ENCODE peak calls at places on chromosomes 7 and 10, in nine cellular contexts. One of them, this sample, is unnamed.

GRCh38 chr7:67019562-67020390 is 23.1 kb downstream of the TYW1 start:
- DNase-seq in stimulated activated CD4-positive, alpha-beta T cell treated with anti-CD3 and anti-CD28 coated beads, Interleukin-15, amount 100 ng/mL, for 1 hour: no peak
- DNase-seq in NCI-H2171: peak; percentile 41
- DNase-seq in H54: no peak
- DNase-seq in HCT116: no peak
- DNase-seq in dorsolateral prefrontal cortex: no peak
- DNase-seq in T-helper 2 cell: peak; percentile 87
- DNase-seq in GM23338: no peak
- DNase-seq in A549: no peak
- DNase-seq in this sample: no peak

GRCh38 chr10:117272195-117273076 is 31.5 kb downstream of the SLC18A2 start:
- DNase-seq in stimulated activated CD4-positive, alpha-beta T cell treated with anti-CD3 and anti-CD28 coated beads, Interleukin-15, amount 100 ng/mL, for 1 hour: no peak
- DNase-seq in NCI-H2171: no peak
- DNase-seq in H54: no peak
- DNase-seq in HCT116: no peak
- DNase-seq in dorsolateral prefrontal cortex: no peak
- DNase-seq in T-helper 2 cell: no peak
- DNase-seq in GM23338: no peak
- DNase-seq in A549: no peak
- DNase-seq in this sample: no peak

GRCh38 chr7:34928052-34928451 is 109.2 kb downstream of the DPY19L1 start:
- DNase-seq in stimulated activated CD4-positive, alpha-beta T cell treated with anti-CD3 and anti-CD28 coated beads, Interleukin-15, amount 100 ng/mL, for 1 hour: peak; percentile 22
- DNase-seq in NCI-H2171: no peak
- DNase-seq in H54: peak; percentile 19
- DNase-seq in HCT116: peak; percentile 31
- DNase-seq in dorsolateral prefrontal cortex: peak; percentile 74
- DNase-seq in T-helper 2 cell: peak; percentile 35
- DNase-seq in GM23338: peak; percentile 93
- DNase-seq in A549: peak; percentile 57
- DNase-seq in this sample: peak; percentile 1

GRCh38 chr7:1569016-1569415 is 816 bp downstream of the PSMG3 start:
- DNase-seq in stimulated activated CD4-positive, alpha-beta T cell treated with anti-CD3 and anti-CD28 coated beads, Interleukin-15, amount 100 ng/mL, for 1 hour: no peak
- DNase-seq in NCI-H2171: no peak
- DNase-seq in H54: peak; percentile 73
- DNase-seq in HCT116: no peak
- DNase-seq in dorsolateral prefrontal cortex: no peak
- DNase-seq in T-helper 2 cell: peak; percentile 56
- DNase-seq in GM23338: no peak
- DNase-seq in A549: peak; percentile 74
- DNase-seq in this sample: no peak

GRCh38 chr10:43202657-43203490 is 64.0 kb downstream of the RASGEF1A start:
- DNase-seq in stimulated activated CD4-positive, alpha-beta T cell treated with anti-CD3 and anti-CD28 coated beads, Interleukin-15, amount 100 ng/mL, for 1 hour: no peak
- DNase-seq in NCI-H2171: no peak
- DNase-seq in H54: no peak
- DNase-seq in HCT116: no peak
- DNase-seq in dorsolateral prefrontal cortex: peak; percentile 36
- DNase-seq in T-helper 2 cell: peak; percentile 40
- DNase-seq in GM23338: peak; percentile 94
- DNase-seq in A549: peak; percentile 20
- DNase-seq in this sample: no peak

GRCh38 chr7:151416921-151417320 is 7.1 kb upstream of the WDR86 start:
- DNase-seq in stimulated activated CD4-positive, alpha-beta T cell treated with anti-CD3 and anti-CD28 coated beads, Interleukin-15, amount 100 ng/mL, for 1 hour: no peak
- DNase-seq in NCI-H2171: no peak
- DNase-seq in H54: no peak
- DNase-seq in HCT116: no peak
- DNase-seq in dorsolateral prefrontal cortex: no peak
- DNase-seq in T-helper 2 cell: no peak
- DNase-seq in GM23338: peak; percentile 2
- DNase-seq in A549: no peak
- DNase-seq in this sample: no peak

GRCh38 chr10:82866424-82867020 is 991.5 kb downstream of the NRG3 start:
- DNase-seq in stimulated activated CD4-positive, alpha-beta T cell treated with anti-CD3 and anti-CD28 coated beads, Interleukin-15, amount 100 ng/mL, for 1 hour: no peak
- DNase-seq in NCI-H2171: no peak
- DNase-seq in H54: no peak
- DNase-seq in HCT116: no peak
- DNase-seq in dorsolateral prefrontal cortex: no peak
- DNase-seq in T-helper 2 cell: no peak
- DNase-seq in GM23338: no peak
- DNase-seq in A549: no peak
- DNase-seq in this sample: no peak

GRCh38 chr10:132865236-132865635 is 77.1 kb downstream of the CFAP46 start:
- DNase-seq in stimulated activated CD4-positive, alpha-beta T cell treated with anti-CD3 and anti-CD28 coated beads, Interleukin-15, amount 100 ng/mL, for 1 hour: no peak
- DNase-seq in NCI-H2171: no peak
- DNase-seq in H54: no peak
- DNase-seq in HCT116: no peak
- DNase-seq in dorsolateral prefrontal cortex: peak; percentile 38
- DNase-seq in T-helper 2 cell: no peak
- DNase-seq in GM23338: no peak
- DNase-seq in A549: no peak
- DNase-seq in this sample: no peak

GRCh38 chr7:66556177-66556548 is 72.5 kb upstream of the KCTD7 start:
- DNase-seq in stimulated activated CD4-positive, alpha-beta T cell treated with anti-CD3 and anti-CD28 coated beads, Interleukin-15, amount 100 ng/mL, for 1 hour: no peak
- DNase-seq in NCI-H2171: no peak
- DNase-seq in H54: no peak
- DNase-seq in HCT116: no peak
- DNase-seq in dorsolateral prefrontal cortex: no peak
- DNase-seq in T-helper 2 cell: no peak
- DNase-seq in GM23338: no peak
- DNase-seq in A549: no peak
- DNase-seq in this sample: no peak

GRCh38 chr10:26790596-26790995 is 70.2 kb downstream of the ABI1 start:
- DNase-seq in stimulated activated CD4-positive, alpha-beta T cell treated with anti-CD3 and anti-CD28 coated beads, Interleukin-15, amount 100 ng/mL, for 1 hour: no peak
- DNase-seq in NCI-H2171: no peak
- DNase-seq in H54: no peak
- DNase-seq in HCT116: no peak
- DNase-seq in dorsolateral prefrontal cortex: no peak
- DNase-seq in T-helper 2 cell: no peak
- DNase-seq in GM23338: no peak
- DNase-seq in A549: no peak
- DNase-seq in this sample: no peak

GRCh38 chr7:99121496-99122021 is 22.3 kb downstream of the SMURF1 start:
- DNase-seq in stimulated activated CD4-positive, alpha-beta T cell treated with anti-CD3 and anti-CD28 coated beads, Interleukin-15, amount 100 ng/mL, for 1 hour: no peak
- DNase-seq in NCI-H2171: no peak
- DNase-seq in H54: no peak
- DNase-seq in HCT116: no peak
- DNase-seq in dorsolateral prefrontal cortex: no peak
- DNase-seq in T-helper 2 cell: no peak
- DNase-seq in GM23338: no peak
- DNase-seq in A549: no peak
- DNase-seq in this sample: no peak

GRCh38 chr10:100006241-100006886 is 3.4 kb downstream of the DNMBP start:
- DNase-seq in stimulated activated CD4-positive, alpha-beta T cell treated with anti-CD3 and anti-CD28 coated beads, Interleukin-15, amount 100 ng/mL, for 1 hour: no peak
- DNase-seq in NCI-H2171: no peak
- DNase-seq in H54: peak; percentile 82
- DNase-seq in HCT116: peak; percentile 96
- DNase-seq in dorsolateral prefrontal cortex: no peak
- DNase-seq in T-helper 2 cell: no peak
- DNase-seq in GM23338: no peak
- DNase-seq in A549: peak; percentile 85
- DNase-seq in this sample: no peak

GRCh38 chr10:56547163-56547562 is 186.1 kb upstream of the ZWINT start:
- DNase-seq in stimulated activated CD4-positive, alpha-beta T cell treated with anti-CD3 and anti-CD28 coated beads, Interleukin-15, amount 100 ng/mL, for 1 hour: no peak
- DNase-seq in NCI-H2171: peak; percentile 69
- DNase-seq in H54: no peak
- DNase-seq in HCT116: no peak
- DNase-seq in dorsolateral prefrontal cortex: no peak
- DNase-seq in T-helper 2 cell: no peak
- DNase-seq in GM23338: no peak
- DNase-seq in A549: no peak
- DNase-seq in this sample: no peak

GRCh38 chr7:142739927-142740492 is 9.3 kb upstream of the PRSS1 start:
- DNase-seq in stimulated activated CD4-positive, alpha-beta T cell treated with anti-CD3 and anti-CD28 coated beads, Interleukin-15, amount 100 ng/mL, for 1 hour: no peak
- DNase-seq in NCI-H2171: no peak
- DNase-seq in H54: no peak
- DNase-seq in HCT116: peak; percentile 1
- DNase-seq in dorsolateral prefrontal cortex: no peak
- DNase-seq in T-helper 2 cell: peak; percentile 27
- DNase-seq in GM23338: peak; percentile 18
- DNase-seq in A549: no peak
- DNase-seq in this sample: no peak

This sample was measured in NK-92 treated with Interleukin-12 subunit alpha and Interleukin-12 subunit beta, amount 100 ng/mL, for 24 hours.